ENCODE peak calls at places on chromosomes 3 and 15, in seven cellular contexts. T, Q, U, N, Z, Y and L are unnamed samples.

GRCh38 chr15:92605225-92605944 is 50.2 kb downstream of the FAM174B start:
- DNase-seq in N (no peak), Z (no peak), U (no peak), T (no peak), Y (no peak), Q (no peak), L (no peak)

GRCh38 chr3:156513619-156514018 is 41.3 kb downstream of the SSR3 start:
- DNase-seq in T (no peak), Y (no peak), N (no peak), Q (no peak), Z (no peak), U (no peak), L (no peak)

GRCh38 chr15:63544253-63545026 is 40.0 kb downstream of the USP3 start:
- DNase-seq in Y (no peak), N (no peak), T (no peak), U (no peak), Z (no peak), Q (no peak), L (no peak)

GRCh38 chr3:128503164-128503651 is 10.2 kb upstream of the GATA2 start:
- DNase-seq in Y (no peak), U (no peak), N (no peak), Q (no peak), T (no peak), Z (no peak), L (peak; percentile 53)

GRCh38 chr3:178082508-178082907 is 453.7 kb upstream of the KCNMB2 start:
- DNase-seq in Y (no peak), N (no peak), Q (no peak), T (no peak), Z (no peak), U (no peak), L (no peak)

GRCh38 chr3:192224634-192225033 is 502.7 kb downstream of the FGF12 start:
- DNase-seq in T (no peak), N (no peak), Y (no peak), U (no peak), Q (no peak), Z (no peak), L (no peak)

GRCh38 chr3:11764931-11765363 is 81.7 kb downstream of the TAMM41 start:
- DNase-seq in Q (no peak), U (no peak), N (no peak), Z (no peak), Y (no peak), T (no peak), L (no peak)

GRCh38 chr15:62758126-62758951 is 284.2 kb upstream of the TPM1 start:
- DNase-seq in Y (no peak), Z (no peak), U (no peak), T (peak; percentile 49), Q (peak; percentile 84), N (no peak), L (no peak)

GRCh38 chr3:94184781-94185180 is 121.9 kb downstream of the NSUN3 start:
- DNase-seq in Q (no peak), Z (no peak), T (no peak), N (no peak), U (no peak), Y (no peak), L (no peak)

GRCh38 chr15:25177955-25178801 is 223.4 kb downstream of the SNRPN start:
- DNase-seq in Q (peak; percentile 45), Z (peak; percentile 18), N (no peak), U (peak; percentile 24), T (peak; percentile 22), Y (no peak), L (peak; percentile 67)

GRCh38 chr3:120567370-120568197 is 28.6 kb upstream of the NDUFB4 start:
- DNase-seq in Z (no peak), N (no peak), U (no peak), Q (peak; percentile 73), T (no peak), Y (no peak), L (no peak)

GRCh38 chr3:94259291-94259690 is 196.4 kb downstream of the NSUN3 start:
- DNase-seq in Y (no peak), U (no peak), N (no peak), T (no peak), Q (no peak), Z (no peak), L (no peak)

GRCh38 chr3:173876476-173876875 is 478.9 kb downstream of the NLGN1 start:
- DNase-seq in Q (no peak), Y (no peak), Z (no peak), T (no peak), N (no peak), U (no peak), L (no peak)

GRCh38 chr3:146187334-146187950 is 26.5 kb upstream of the PLOD2 start:
- DNase-seq in Q (no peak), U (no peak), T (no peak), Z (no peak), N (no peak), Y (no peak), L (no peak)

GRCh38 chr15:40330368-40330836 is 6.9 kb downstream of the INAFM2 start:
- DNase-seq in U (no peak), N (peak; percentile 74), Z (peak; percentile 96), T (no peak), Q (peak; percentile 97), Y (no peak), L (no peak)

GRCh38 chr3:143455480-143455879 is 335.9 kb downstream of the CHST2 start:
- DNase-seq in Y (no peak), T (no peak), Z (no peak), U (no peak), Q (no peak), N (no peak), L (no peak)

GRCh38 chr3:109177888-109178287 is 41.4 kb downstream of the C3orf85 start:
- DNase-seq in Y (no peak), U (no peak), N (no peak), T (no peak), Z (no peak), Q (no peak), L (no peak)

GRCh38 chr15:89429023-89429422 is 67.4 kb downstream of the RHCG start:
- DNase-seq in T (no peak), N (no peak), Z (no peak), Q (no peak), U (no peak), Y (no peak), L (no peak)

GRCh38 chr3:4533489-4534443 is 40.6 kb downstream of the ITPR1 start:
- DNase-seq in Q (no peak), Z (peak; percentile 75), T (no peak), U (no peak), Y (no peak), N (peak; percentile 49), L (no peak)

GRCh38 chr15:27165590-27165989 is 194.6 kb downstream of the GABRG3 start:
- DNase-seq in Z (no peak), Y (no peak), U (no peak), Q (no peak), N (no peak), T (no peak), L (no peak)

GRCh38 chr3:87317779-87318178 is 41.4 kb upstream of the POU1F1 start:
- DNase-seq in T (no peak), U (no peak), Q (no peak), Y (no peak), N (no peak), Z (no peak), L (no peak)

GRCh38 chr15:40754574-40754882 is 526 bp downstream of the RMDN3 start:
- DNase-seq in U (no peak), T (peak; percentile 45), N (no peak), Z (peak; percentile 37), Y (no peak), Q (no peak), L (peak; percentile 89)

GRCh38 chr3:124260206-124260915 is 268.4 kb upstream of the ROPN1 start:
- DNase-seq in U (no peak), N (no peak), Y (no peak), Z (peak; percentile 54), Q (peak; percentile 78), T (no peak), L (no peak)

GRCh38 chr3:57796261-57796660 is 40.2 kb downstream of the SLMAP start:
- DNase-seq in T (no peak), Z (no peak), Y (no peak), Q (no peak), N (no peak), U (no peak), L (no peak)

GRCh38 chr15:42911058-42911592 is 9.5 kb downstream of the TTBK2 start:
- DNase-seq in N (peak; percentile 19), U (no peak), T (no peak), Q (no peak), Y (no peak), Z (no peak), L (no peak)

DNA sequence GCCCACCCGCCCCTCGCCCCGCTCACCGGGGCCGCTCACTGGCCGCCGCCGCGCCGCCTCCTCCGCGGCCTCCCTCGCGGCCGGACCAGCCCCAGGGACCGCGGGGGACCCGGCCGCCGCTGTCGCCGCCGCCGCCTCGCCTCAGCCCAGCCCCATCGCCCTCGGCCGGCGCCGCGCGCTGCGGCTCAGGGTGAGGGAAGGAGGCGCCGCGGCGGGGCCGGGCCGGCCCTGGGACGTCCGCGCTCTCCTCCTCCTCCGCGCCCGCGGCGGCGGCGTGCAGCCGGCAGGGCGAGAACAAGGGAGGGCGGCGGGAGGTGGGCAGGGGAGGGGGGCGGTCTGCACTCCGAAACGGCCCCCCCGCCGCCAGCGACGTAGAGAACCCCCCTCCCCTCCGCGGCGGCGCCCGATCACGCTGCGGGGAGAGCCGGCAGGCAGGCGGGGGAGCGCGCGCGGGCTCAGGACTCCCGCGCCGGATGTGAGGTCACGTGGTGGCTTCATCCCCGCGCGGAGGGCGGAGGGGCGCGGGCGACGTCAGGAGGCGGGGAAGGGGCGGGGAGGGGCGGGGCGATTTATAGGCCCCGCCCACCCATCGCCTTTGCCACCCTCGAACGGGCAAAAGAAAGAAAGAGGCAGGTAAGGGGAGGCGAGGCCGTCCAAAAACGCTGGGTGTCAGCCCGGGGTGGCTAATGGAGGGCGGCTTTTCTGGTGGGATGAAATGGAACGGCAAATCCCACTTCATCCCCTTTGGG is at the start of gene ATP13A3:
- DNase-seq in U (peak; percentile 93), Z (peak; percentile 93), Y (no peak), N (peak; percentile 96), T (peak; percentile 93), Q (peak; percentile 95), L (peak; percentile 98)
- TF ChIP-seq POLR2A in U (no peak), Z (peak; percentile 89), Y (peak; percentile 88), N (peak; percentile 70), T (no peak), Q (peak; percentile 63), L (peak; percentile 63)

DNA sequence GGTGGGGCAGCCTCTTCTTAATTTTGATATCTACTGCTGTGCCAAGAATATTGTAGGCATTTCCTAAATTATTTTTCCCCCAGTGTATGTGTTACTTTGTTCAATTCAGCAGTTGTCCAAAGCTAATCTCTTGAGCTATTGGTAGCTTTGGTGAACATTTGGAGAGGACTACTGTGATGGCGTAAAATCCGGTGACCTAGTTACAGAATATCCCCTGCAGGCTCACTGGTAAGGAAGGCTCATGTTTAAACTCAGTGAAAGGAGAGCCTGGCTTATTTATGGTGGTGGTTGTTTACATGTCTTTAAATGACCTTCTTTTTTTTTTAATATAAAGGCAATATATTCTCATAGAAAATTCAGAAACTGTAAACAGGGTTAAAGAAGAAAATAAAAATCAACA is 105.7 kb downstream of the LPP start:
- DNase-seq in T (no peak), Z (no peak), U (no peak), Q (no peak), N (no peak), Y (no peak), L (no peak)
- TF ChIP-seq POLR2AphosphoS5 in T (peak; percentile 16), Z (no peak), U (no peak), Q (no peak), N (no peak), Y (no peak), L (no peak)

GRCh38 chr15:78051622-78052405 is 25.7 kb downstream of the TBC1D2B start:
- DNase-seq in Y (no peak), T (peak; percentile 77), Z (peak; percentile 68), N (no peak), Q (no peak), U (no peak), L (no peak)
- H3K4me3 ChIP-seq in Y (no peak overlapping the region), T (no peak overlapping the region), Z (no peak overlapping the region), N (no peak overlapping the region), Q (no peak overlapping the region), U (no peak overlapping the region), L (no peak overlapping the region)

GRCh38 chr3:111627092-111627491 is 31.9 kb upstream of the ZBED2 start:
- DNase-seq in U (no peak), Z (no peak), N (no peak), T (no peak), Q (no peak), Y (no peak), L (no peak)
- TF ChIP-seq POLR2A in U (no peak), Z (no peak), N (no peak), T (no peak), Q (no peak), Y (no peak), L (no peak)